ENCODE peak calls at places on chromosomes 7 and 10, in five cellular contexts. E is body of pancreas, L is HCT116, G is transverse colon, Q is prostate gland. B is an unnamed sample.
A peak's percentile ranks its signal among the peaks of the same experiment; 100 is the strongest.

GRCh38 chr7:101315336-101315735 is 6.3 kb downstream of the IFT22 start:
- DNase-seq in E (peak; percentile 37), L (peak; percentile 38), G (peak; percentile 46), Q (peak; percentile 22), B (no peak)

GRCh38 chr10:63236113-63236935 is 103.2 kb downstream of the NRBF2 start:
- DNase-seq in E (peak; percentile 64), L (peak; percentile 82), G (no peak), Q (peak; percentile 41), B (no peak)

GRCh38 chr7:11557627-11558026 is 274.4 kb downstream of the THSD7A start:
- DNase-seq in E (peak; percentile 34), L (peak; percentile 46), G (no peak), Q (no peak), B (no peak)

GRCh38 chr10:56698506-56698905 is 337.4 kb upstream of the ZWINT start:
- DNase-seq in E (no peak), L (no peak), G (no peak), Q (no peak), B (no peak)

GRCh38 chr7:122605929-122606328 is 93.0 kb downstream of the RNF133 start:
- DNase-seq in E (no peak), L (no peak), G (no peak), Q (no peak), B (no peak)

GRCh38 chr10:119656760-119657159 is 5.6 kb downstream of the BAG3 start:
- DNase-seq in E (no peak), L (no peak), G (no peak), Q (no peak), B (no peak)

GRCh38 chr7:31890198-31890597 is 180.0 kb downstream of the PDE1C start:
- DNase-seq in E (peak; percentile 54), L (no peak), G (peak; percentile 12), Q (peak; percentile 38), B (no peak)

GRCh38 chr10:12769326-12770044 is 232.0 kb downstream of the CCDC3 start:
- DNase-seq in E (no peak), L (no peak), G (no peak), Q (no peak), B (no peak)

GRCh38 chr10:103612462-103613365 is 119.2 kb downstream of the NEURL1 start:
- DNase-seq in E (no peak), L (no peak), G (no peak), Q (no peak), B (no peak)

GRCh38 chr10:85446852-85447251 is 919.7 kb downstream of the GRID1 start:
- DNase-seq in E (no peak), L (no peak), G (no peak), Q (no peak), B (no peak)

DNA sequence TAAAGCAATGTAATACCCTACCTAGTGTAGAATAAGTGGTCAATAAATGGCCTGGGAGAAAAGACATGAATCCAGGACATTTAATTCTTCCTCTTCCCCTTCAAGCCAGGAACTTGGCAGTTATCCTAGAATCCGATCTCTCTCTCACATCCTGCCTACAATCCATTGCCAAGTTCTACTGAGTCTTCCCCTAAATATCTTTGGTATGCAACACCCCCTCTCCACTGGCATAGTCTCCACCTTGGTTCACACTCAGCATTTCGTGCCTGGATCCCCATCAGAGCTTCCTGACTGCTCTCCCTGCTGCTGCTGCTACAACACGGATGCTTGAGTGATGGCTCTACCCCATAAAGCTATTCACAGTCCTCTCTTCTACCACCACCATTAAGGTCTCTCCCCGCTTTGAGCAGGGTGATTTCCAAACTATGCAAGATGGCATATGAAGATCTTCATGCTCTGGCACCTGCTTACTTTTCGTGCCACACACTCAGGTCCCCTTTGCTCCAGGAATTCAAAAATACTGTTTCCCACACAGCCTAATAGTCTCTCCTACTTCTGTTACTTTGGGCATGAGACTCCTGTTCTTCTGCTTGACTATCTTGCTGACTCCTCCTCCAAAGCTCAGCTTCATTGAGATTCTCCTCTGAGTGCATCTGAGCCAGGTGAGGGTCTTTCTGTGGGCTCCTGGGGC is 4.8 kb downstream of the ANK3 start:
- DNase-seq in E (peak; percentile 28), L (peak; percentile 63), G (no peak), Q (no peak), B (no peak)
- TF ChIP-seq POLR2A in E (no peak), L (no peak), G (no peak), Q (no peak), B (no peak)

GRCh38 chr10:26274391-26274790 is 57.8 kb downstream of the GAD2 start:
- DNase-seq in E (peak; percentile 36), L (no peak), G (no peak), Q (no peak), B (no peak)

GRCh38 chr10:26269754-26270153 is 53.2 kb downstream of the GAD2 start:
- DNase-seq in E (no peak), L (peak; percentile 42), G (no peak), Q (no peak), B (no peak)
- H3K27me3 ChIP-seq in E (no peaks in the 10 kb centered on the region), L (peaks cover 51% of the 10 kb centered on the region), G (peaks cover 4% of the 10 kb centered on the region), Q (no peaks in the 10 kb centered on the region), B (no peaks in the 10 kb centered on the region)

GRCh38 chr7:33128990-33129805 is at the start of gene BBS9:
- DNase-seq in E (peak; percentile 92), L (peak; percentile 88), G (peak; percentile 95), Q (peak; percentile 90), B (peak; percentile 97)
- TF ChIP-seq POLR2A in E (peak; percentile 31), L (peak; percentile 43), G (peak; percentile 42), Q (peak; percentile 24), B (peak; percentile 31)

GRCh38 chr7:74637745-74638144 is 19.8 kb upstream of the GTF2I start:
- DNase-seq in E (no peak), L (no peak), G (no peak), Q (no peak), B (no peak)
- H3K27me3 ChIP-seq in E (no peaks in the 10 kb centered on the region), L (no peaks in the 10 kb centered on the region), G (no peaks in the 10 kb centered on the region), Q (no peaks in the 10 kb centered on the region), B (no peaks in the 10 kb centered on the region)

GRCh38 chr7:98678215-98678614 is 61.1 kb downstream of the NPTX2 start:
- DNase-seq in E (no peak), L (no peak), G (no peak), Q (no peak), B (no peak)
- TF ChIP-seq POLR2A in E (no peak), L (no peak), G (no peak), Q (no peak), B (no peak)

GRCh38 chr7:155462163-155462735 is 4.3 kb downstream of the EN2 start:
- DNase-seq in E (no peak), L (no peak), G (no peak), Q (no peak), B (no peak)

GRCh38 chr7:155463114-155463811 is 5.3 kb downstream of the EN2 start:
- DNase-seq in E (no peak), L (no peak), G (no peak), Q (no peak), B (no peak)

GRCh38 chr7:155460926-155461613 is 3.1 kb downstream of the EN2 start:
- DNase-seq in E (no peak), L (no peak), G (no peak), Q (no peak), B (no peak)

GRCh38 chr7:155459867-155460461 is 2.0 kb downstream of the EN2 start:
- DNase-seq in E (no peak), L (no peak), G (no peak), Q (no peak), B (no peak)

DNA sequence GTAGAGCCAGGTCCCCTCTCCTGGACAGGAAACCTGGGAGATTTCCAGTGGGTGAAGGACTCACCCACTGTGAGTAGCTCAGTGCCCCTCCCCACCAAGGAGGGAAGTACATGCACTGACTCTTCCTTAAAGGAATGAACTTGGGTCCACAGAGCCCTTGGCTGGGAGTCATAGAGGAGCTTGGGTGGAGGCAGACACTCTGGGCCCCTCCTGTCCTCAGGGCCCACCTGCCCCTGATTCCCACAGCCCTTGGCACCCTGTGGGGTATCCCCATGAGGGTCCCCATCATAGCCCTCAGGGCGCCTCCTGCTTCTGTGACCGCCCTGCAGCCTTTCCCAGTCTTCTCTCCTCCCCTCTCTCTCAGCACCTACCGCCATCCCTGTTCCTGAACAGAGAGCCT is 3.7 kb downstream of the EN2 start:
- DNase-seq in E (no peak), L (no peak), G (no peak), Q (no peak), B (no peak)
- H3K27me3 ChIP-seq in E (peaks cover 4% of the 10 kb centered on the region), L (no peaks in the 10 kb centered on the region), G (peaks cover 96% of the 10 kb centered on the region), Q (peaks cover 68% of the 10 kb centered on the region), B (peaks cover 80% of the 10 kb centered on the region)